ENCODE peak calls at places on chromosomes 6 and 20, in eight cellular contexts. J is tibial artery; H is epithelial cell of esophagus; Q is adrenal gland; N is CD8-positive, alpha-beta T cell; B is neural progenitor cell; D is gastrocnemius medialis; P is heart right ventricle. Y is an unnamed sample.

GRCh38 chr6:26550250-26550993 is 12.3 kb downstream of the HMGN4 start:
- DNase-seq in P (peak), D (no peak), H (peak), Q (peak), N (peak), B (peak), J (peak), Y (no peak)

GRCh38 chr6:31396422-31397152 is 6.8 kb upstream of the MICA start:
- DNase-seq in P (peak), D (peak), J (peak), H (peak), N (peak), B (peak), Q (peak), Y (no peak)

GRCh38 chr6:17086469-17086868 is 15.4 kb upstream of the STMND1 start:
- DNase-seq in H (peak), D (no peak), P (peak), J (no peak), B (peak), N (no peak), Q (peak), Y (no peak)

GRCh38 chr6:118649918-118650499 is 1.4 kb downstream of the CEP85L start:
- DNase-seq in J (no peak), B (no peak), D (no peak), N (no peak), Q (no peak), P (no peak), H (no peak), Y (no peak)

GRCh38 chr6:16669227-16669626 is 92.0 kb downstream of the ATXN1 start:
- DNase-seq in N (peak), H (peak), J (no peak), D (no peak), P (no peak), B (no peak), Q (no peak), Y (no peak)

GRCh38 chr20:2470051-2470431 is 548 bp downstream of the SNRPB start:
- DNase-seq in B (peak), N (peak), J (peak), P (peak), H (peak), D (peak), Q (peak), Y (no peak)

GRCh38 chr6:154249499-154250298 is 106.9 kb downstream of the IPCEF1 start:
- DNase-seq in Q (no peak), J (no peak), D (no peak), P (no peak), H (no peak), B (no peak), N (peak), Y (no peak)

GRCh38 chr20:47353697-47354387 is 2.7 kb downstream of the ZMYND8 start:
- DNase-seq in D (no peak), J (no peak), B (no peak), H (no peak), N (no peak), P (no peak), Q (no peak), Y (no peak)

GRCh38 chr6:121767254-121767653 is 331.8 kb downstream of the GJA1 start:
- DNase-seq in J (no peak), D (no peak), N (no peak), H (no peak), B (no peak), Q (no peak), P (no peak), Y (no peak)

GRCh38 chr20:46666818-46667515 is 15.7 kb upstream of the SLC13A3 start:
- DNase-seq in P (no peak), B (no peak), J (no peak), Q (no peak), N (no peak), D (no peak), H (peak), Y (no peak)

GRCh38 chr20:4944518-4944917 is 56.8 kb downstream of the SLC23A2 start:
- DNase-seq in N (no peak), J (no peak), P (no peak), D (no peak), H (peak), Q (peak), B (no peak), Y (peak)

GRCh38 chr6:3294921-3295871 is 36.4 kb downstream of the PSMG4 start:
- DNase-seq in J (no peak), N (no peak), D (peak), B (peak), P (no peak), H (no peak), Q (no peak), Y (no peak)

GRCh38 chr6:63783096-63783495 is 147.5 kb downstream of the PHF3 start:
- DNase-seq in P (no peak), D (no peak), Q (no peak), J (no peak), B (no peak), N (no peak), H (no peak), Y (no peak)

GRCh38 chr6:137277971-137278602 is 58.9 kb upstream of the IFNGR1 start:
- DNase-seq in B (peak), N (no peak), J (no peak), P (no peak), H (peak), Q (no peak), D (no peak), Y (peak)

GRCh38 chr20:6767536-6768227 is at the start of gene BMP2:
- DNase-seq in N (no peak), B (peak), Q (peak), H (peak), D (no peak), P (peak), J (peak), Y (no peak)

GRCh38 chr6:3296537-3297453 is 38.0 kb downstream of the PSMG4 start:
- DNase-seq in D (no peak), B (no peak), P (no peak), J (peak), N (no peak), H (no peak), Q (no peak), Y (no peak)

GRCh38 chr6:161181136-161181535 is 92.7 kb downstream of the AGPAT4 start:
- DNase-seq in P (no peak), Q (no peak), J (no peak), D (no peak), H (no peak), B (no peak), N (no peak), Y (no peak)

GRCh38 chr6:144349690-144350132 is 64.6 kb downstream of the UTRN start:
- DNase-seq in J (no peak), P (peak), D (no peak), N (no peak), Q (no peak), H (peak), B (no peak), Y (peak)

GRCh38 chr6:47147175-47147727 is 105.1 kb upstream of the ADGRF1 start:
- DNase-seq in J (no peak), D (no peak), Q (no peak), N (no peak), B (no peak), P (no peak), H (no peak), Y (no peak)

GRCh38 chr6:43981363-43981990 is 145.8 kb downstream of the MRPL14 start:
- DNase-seq in J (peak), N (no peak), P (no peak), D (no peak), H (no peak), B (no peak), Q (peak), Y (no peak)

GRCh38 chr20:31977080-31977479 is 9.1 kb downstream of the XKR7 start:
- DNase-seq in Q (no peak), D (no peak), J (no peak), H (no peak), N (no peak), B (no peak), P (no peak), Y (no peak)

GRCh38 chr6:5314191-5314865 is 53.0 kb downstream of the FARS2 start:
- DNase-seq in J (no peak), D (no peak), B (no peak), H (no peak), N (no peak), P (no peak), Q (no peak), Y (no peak)

GRCh38 chr20:14337400-14338171 is at the start of gene FLRT3:
- DNase-seq in B (peak), J (peak), N (peak), Q (peak), P (peak), D (peak), H (peak), Y (peak)

GRCh38 chr6:152271681-152272464 is 365.3 kb downstream of the SYNE1 start:
- DNase-seq in P (peak), H (peak), J (peak), Q (peak), N (no peak), D (no peak), B (no peak), Y (peak)

GRCh38 chr6:20542927-20543602 is 8.8 kb downstream of the CDKAL1 start:
- DNase-seq in D (no peak), H (peak), J (no peak), N (no peak), B (no peak), Q (no peak), P (no peak), Y (peak)

GRCh38 chr6:136323431-136324112 is 33.9 kb upstream of the BCLAF1 start:
- DNase-seq in Q (no peak), B (peak), P (no peak), N (no peak), H (no peak), J (no peak), D (no peak), Y (peak)

GRCh38 chr6:100924574-100924973 is 43.4 kb upstream of the ASCC3 start:
- DNase-seq in J (no peak), H (peak), D (no peak), P (no peak), B (no peak), N (no peak), Q (no peak), Y (no peak)

GRCh38 chr20:38473353-38473795 is 731 bp downstream of the RALGAPB start:
- DNase-seq in B (peak), N (peak), Q (peak), J (no peak), P (peak), H (no peak), D (no peak), Y (peak)

GRCh38 chr20:38477747-38478146 is 5.1 kb downstream of the RALGAPB start:
- DNase-seq in Q (no peak), H (no peak), D (no peak), J (no peak), N (no peak), B (no peak), P (no peak), Y (no peak)

GRCh38 chr20:38471987-38472512 is 593 bp upstream of the RALGAPB start:
- DNase-seq in N (no peak), H (no peak), Q (no peak), P (no peak), D (no peak), J (no peak), B (no peak), Y (no peak)

GRCh38 chr20:38471245-38471644 is 1.4 kb upstream of the RALGAPB start:
- DNase-seq in B (no peak), Q (no peak), N (no peak), D (no peak), J (no peak), P (no peak), H (no peak), Y (no peak)

GRCh38 chr20:38472513-38473352 is at the start of gene RALGAPB:
- DNase-seq in D (peak), J (peak), N (peak), H (peak), Q (peak), P (peak), B (peak), Y (peak)
- TF ChIP-seq CTCF in D (peak), J (peak), N (peak), H (peak), Q (no peak), P (no peak), B (peak), Y (peak)

DNA sequence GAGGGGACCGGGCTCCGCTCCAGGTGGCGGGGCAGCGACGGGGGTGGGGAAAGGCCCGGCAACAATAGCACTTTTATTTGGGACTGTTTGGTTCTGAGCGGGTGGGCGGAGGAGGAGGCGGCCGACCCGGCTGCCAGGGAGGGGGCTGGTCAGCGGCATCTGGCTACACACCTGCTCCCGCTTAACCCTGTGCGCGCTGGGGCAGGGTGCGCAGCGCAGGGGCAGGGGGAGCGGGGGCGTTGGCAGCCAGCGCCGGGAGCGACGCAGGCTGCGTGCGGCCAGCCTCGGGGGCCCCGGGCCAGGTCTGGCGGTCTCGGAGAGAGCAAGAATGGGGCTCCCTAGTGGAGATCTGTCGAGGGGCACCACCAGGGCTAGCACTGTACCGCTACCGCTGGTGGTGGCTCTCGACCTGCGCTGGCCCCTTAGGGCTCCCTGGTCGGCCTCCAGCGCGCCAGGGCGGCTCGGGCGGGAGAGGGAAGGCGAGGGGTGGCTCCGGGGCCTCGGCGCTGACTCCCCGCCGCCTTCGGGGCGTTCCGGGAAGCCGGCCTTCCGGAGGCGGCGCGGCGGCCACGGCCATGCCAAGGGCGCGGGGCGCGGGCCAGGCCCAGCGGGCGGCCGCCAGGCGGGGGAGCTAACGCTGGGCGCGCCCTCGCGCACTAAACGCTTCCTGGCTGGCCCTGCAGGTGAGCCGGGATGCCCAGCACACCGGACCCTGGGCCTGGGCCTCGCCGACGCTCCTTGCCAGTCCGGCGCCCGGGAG is 92.4 kb downstream of the NCR2 start:
- DNase-seq in P (peak), J (peak), B (peak), N (no peak), H (peak), Q (no peak), D (no peak), Y (no peak)
- H3K4me3 ChIP-seq in P (peak), J (peak), B (peak), N (peak), H (peak), Q (no peak), D (peak), Y (peak)

GRCh38 chr20:18904624-18905023 is 91.0 kb downstream of the SCP2D1 start:
- DNase-seq in N (no peak), H (peak), Q (peak), B (peak), P (no peak), J (no peak), D (no peak), Y (no peak)
- TF ChIP-seq CTCF in N (no peak), H (peak), Q (peak), B (peak), P (no peak), J (peak), D (no peak), Y (no peak)

GRCh38 chr6:34465551-34466241 is at the start of gene PACSIN1:
- DNase-seq in N (no peak), B (peak), D (no peak), Q (peak), H (peak), J (no peak), P (no peak), Y (no peak)
- H3K4me3 ChIP-seq in N (no peak), B (peak), D (peak), Q (no peak), H (peak), J (peak), P (peak), Y (peak)

GRCh38 chr20:21395039-21395665 is 2.2 kb downstream of the NKX2-4 start:
- DNase-seq in B (no peak), Q (no peak), D (no peak), P (no peak), H (no peak), N (no peak), J (no peak), Y (no peak)

GRCh38 chr20:21396921-21397340 is 395 bp downstream of the NKX2-4 start:
- DNase-seq in H (peak), B (peak), Q (no peak), J (no peak), P (no peak), N (no peak), D (no peak), Y (no peak)

GRCh38 chr20:21397341-21398108 is at the start of gene NKX2-4:
- DNase-seq in H (no peak), P (no peak), B (peak), J (no peak), D (no peak), Q (no peak), N (no peak), Y (no peak)

GRCh38 chr20:21395666-21396044 is 1.7 kb downstream of the NKX2-4 start:
- DNase-seq in N (peak), B (peak), P (no peak), H (no peak), Q (no peak), J (no peak), D (no peak), Y (no peak)

DNA sequence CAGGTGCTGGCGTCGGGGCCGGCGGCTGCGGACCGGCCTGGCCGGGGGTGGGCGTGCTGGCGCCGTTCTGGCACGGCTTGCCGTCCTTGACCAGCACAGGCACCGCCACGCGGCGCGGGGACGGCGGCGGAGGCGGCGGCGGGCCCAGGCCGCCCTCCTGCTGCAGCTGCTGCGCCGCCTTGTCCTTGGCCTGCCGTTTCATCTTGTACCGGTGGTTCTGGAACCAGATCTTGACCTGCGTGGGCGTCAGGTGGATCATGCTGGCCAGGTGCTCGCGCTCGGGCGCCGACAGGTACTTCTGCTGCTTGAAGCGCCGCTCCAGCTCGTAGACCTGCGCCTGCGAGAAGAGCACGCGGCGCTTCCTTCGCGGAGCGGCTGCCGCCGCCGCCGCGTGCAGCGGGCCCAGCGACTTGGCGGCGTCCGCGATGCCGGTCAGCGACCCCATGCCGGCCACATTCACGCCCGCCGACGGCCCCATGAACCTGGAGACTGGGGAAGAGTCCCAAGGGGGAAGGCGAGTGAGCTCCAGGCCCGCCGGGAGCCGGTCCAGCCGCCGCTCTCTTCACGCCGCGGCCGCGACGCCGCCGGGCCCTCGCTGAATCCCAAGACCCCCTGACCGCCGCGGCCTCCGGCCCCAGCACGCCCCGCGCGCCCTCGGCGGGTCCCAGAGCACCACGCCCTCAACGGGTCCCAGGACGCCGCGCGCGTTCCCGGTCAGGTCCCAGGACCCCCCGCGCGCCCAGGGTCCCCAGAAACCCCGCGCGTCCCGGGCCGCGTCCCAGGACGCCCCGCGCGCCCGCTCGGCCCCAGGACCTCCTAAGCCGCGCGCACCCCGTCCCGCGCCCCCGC is 1.1 kb downstream of the NKX2-4 start:
- DNase-seq in D (no peak), H (peak), Q (no peak), P (no peak), N (peak), J (no peak), B (peak), Y (no peak)
- TF ChIP-seq CTCF in D (no peak), H (no peak), Q (no peak), P (no peak), N (no peak), J (no peak), B (no peak), Y (no peak)

DNA sequence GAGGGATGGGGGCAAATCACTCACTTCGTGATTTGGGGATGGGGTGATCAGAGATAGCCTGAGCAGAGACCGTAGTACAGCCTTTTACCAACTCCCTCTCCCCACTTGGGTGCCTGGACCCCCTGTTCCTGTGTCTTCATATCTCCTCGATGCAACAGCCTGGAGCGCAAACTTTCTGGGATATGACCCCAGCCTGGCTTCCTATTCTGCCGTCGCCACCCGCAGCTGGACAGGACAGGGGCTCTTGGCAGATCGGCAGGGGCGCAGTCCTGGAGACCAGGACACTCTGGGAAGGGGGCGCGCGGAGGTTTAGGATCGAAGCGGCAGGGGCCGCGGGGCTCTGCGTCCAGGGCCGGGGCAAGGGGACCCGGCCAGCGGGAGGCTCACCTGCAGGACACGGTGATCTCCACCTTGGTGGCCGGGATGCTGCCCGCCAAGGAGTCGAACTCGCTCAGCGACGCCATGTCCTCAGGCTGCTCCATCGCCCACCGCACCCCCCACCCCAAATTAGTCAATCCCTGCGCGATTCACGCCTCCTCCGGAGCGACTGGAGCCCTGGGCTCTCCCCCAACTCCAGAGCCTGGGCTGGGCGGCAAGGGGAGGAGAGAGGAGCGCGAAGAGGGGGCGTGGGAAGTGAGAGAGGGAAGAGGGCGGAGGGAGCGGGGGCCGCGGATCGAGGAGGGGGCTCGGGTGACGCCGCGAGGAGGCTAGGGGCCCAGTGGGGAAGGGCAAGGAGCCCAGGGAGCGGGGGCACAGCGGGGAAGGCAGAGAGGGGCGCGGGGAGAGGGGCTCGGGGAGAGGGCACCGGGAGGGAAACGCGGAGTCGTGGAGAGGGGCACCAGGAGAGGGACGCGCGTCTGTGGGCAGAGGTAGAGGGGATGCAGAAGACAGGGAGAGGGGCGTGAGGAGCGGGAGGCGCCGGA is at the start of gene CPNE5:
- DNase-seq in J (no peak), D (no peak), N (no peak), P (peak), H (no peak), B (peak), Q (no peak), Y (no peak)
- H3K4me3 ChIP-seq in J (peak), D (peak), N (peak), P (peak), H (peak), B (peak), Q (no peak), Y (peak)

Y was measured in retinal pigment epithelial cell.